ENCODE peak calls at places on chromosomes 6 and 20, in six cellular contexts. One of them, this sample, is unnamed.
A peak's percentile ranks its signal among the peaks of the same experiment; 100 is the strongest.

GRCh38 chr6:142566628-142567396 is 265.0 kb downstream of the ADGRG6 start:
- DNase-seq in adrenal gland: peak; percentile 34
- DNase-seq in AG04450: peak; percentile 7
- DNase-seq in CD8-positive, alpha-beta T cell: peak; percentile 62
- DNase-seq in GM23338: peak; percentile 85
- DNase-seq in mesenchymal stem cell: peak; percentile 72
- DNase-seq in this sample: peak; percentile 32

GRCh38 chr20:16709017-16709416 is 20.8 kb upstream of the SNRPB2 start:
- DNase-seq in CD8-positive, alpha-beta T cell: no peak
- DNase-seq in AG04450: no peak
- DNase-seq in adrenal gland: no peak
- DNase-seq in GM23338: no peak
- DNase-seq in mesenchymal stem cell: no peak
- DNase-seq in this sample: no peak

GRCh38 chr6:93932175-93932574 is 512.8 kb upstream of the EPHA7 start:
- DNase-seq in AG04450: no peak
- DNase-seq in GM23338: peak; percentile 34
- DNase-seq in adrenal gland: no peak
- DNase-seq in mesenchymal stem cell: no peak
- DNase-seq in CD8-positive, alpha-beta T cell: no peak
- DNase-seq in this sample: no peak

GRCh38 chr6:140160909-140161308 is 786.5 kb upstream of the CITED2 start:
- DNase-seq in adrenal gland: no peak
- DNase-seq in mesenchymal stem cell: no peak
- DNase-seq in CD8-positive, alpha-beta T cell: no peak
- DNase-seq in GM23338: no peak
- DNase-seq in AG04450: no peak
- DNase-seq in this sample: no peak

GRCh38 chr6:53956068-53956711 is 155.1 kb upstream of the MLIP start:
- DNase-seq in GM23338: peak; percentile 87
- DNase-seq in adrenal gland: peak; percentile 73
- DNase-seq in AG04450: peak; percentile 32
- DNase-seq in CD8-positive, alpha-beta T cell: no peak
- DNase-seq in mesenchymal stem cell: peak; percentile 73
- DNase-seq in this sample: peak; percentile 78

GRCh38 chr6:14550817-14551216 is 433.2 kb downstream of the CD83 start:
- DNase-seq in AG04450: no peak
- DNase-seq in CD8-positive, alpha-beta T cell: no peak
- DNase-seq in GM23338: no peak
- DNase-seq in adrenal gland: peak; percentile 17
- DNase-seq in mesenchymal stem cell: no peak
- DNase-seq in this sample: no peak

GRCh38 chr6:131212928-131213327 is 77.7 kb downstream of the AKAP7 start:
- DNase-seq in mesenchymal stem cell: no peak
- DNase-seq in CD8-positive, alpha-beta T cell: no peak
- DNase-seq in AG04450: no peak
- DNase-seq in GM23338: no peak
- DNase-seq in adrenal gland: no peak
- DNase-seq in this sample: no peak

GRCh38 chr6:157563611-157564284 is 182.8 kb downstream of the ZDHHC14 start:
- DNase-seq in mesenchymal stem cell: no peak
- DNase-seq in CD8-positive, alpha-beta T cell: no peak
- DNase-seq in AG04450: no peak
- DNase-seq in adrenal gland: no peak
- DNase-seq in GM23338: no peak
- DNase-seq in this sample: peak; percentile 11

GRCh38 chr20:59388402-59388801 is 88.0 kb downstream of the EDN3 start:
- DNase-seq in adrenal gland: no peak
- DNase-seq in mesenchymal stem cell: no peak
- DNase-seq in CD8-positive, alpha-beta T cell: no peak
- DNase-seq in AG04450: no peak
- DNase-seq in GM23338: no peak
- DNase-seq in this sample: no peak

GRCh38 chr20:23200413-23200812 is 114.3 kb upstream of the CD93 start:
- DNase-seq in AG04450: no peak
- DNase-seq in CD8-positive, alpha-beta T cell: no peak
- DNase-seq in GM23338: no peak
- DNase-seq in mesenchymal stem cell: no peak
- DNase-seq in adrenal gland: no peak
- DNase-seq in this sample: no peak

GRCh38 chr6:1735239-1735803 is 125.6 kb downstream of the FOXC1 start:
- DNase-seq in CD8-positive, alpha-beta T cell: no peak
- DNase-seq in AG04450: no peak
- DNase-seq in adrenal gland: no peak
- DNase-seq in GM23338: no peak
- DNase-seq in mesenchymal stem cell: no peak
- DNase-seq in this sample: no peak

GRCh38 chr6:111657146-111657545 is 51.5 kb upstream of the TRAF3IP2 start:
- DNase-seq in GM23338: no peak
- DNase-seq in mesenchymal stem cell: peak; percentile 80
- DNase-seq in adrenal gland: no peak
- DNase-seq in CD8-positive, alpha-beta T cell: no peak
- DNase-seq in AG04450: no peak
- DNase-seq in this sample: peak; percentile 67

GRCh38 chr20:24981750-24982149 is 10.8 kb downstream of the APMAP start:
- DNase-seq in mesenchymal stem cell: no peak
- DNase-seq in adrenal gland: peak; percentile 43
- DNase-seq in CD8-positive, alpha-beta T cell: no peak
- DNase-seq in AG04450: no peak
- DNase-seq in GM23338: no peak
- DNase-seq in this sample: no peak

GRCh38 chr6:43221046-43221773 is 8.1 kb downstream of the DNPH1 start:
- DNase-seq in CD8-positive, alpha-beta T cell: no peak
- DNase-seq in mesenchymal stem cell: no peak
- DNase-seq in AG04450: no peak
- DNase-seq in adrenal gland: no peak
- DNase-seq in GM23338: no peak
- DNase-seq in this sample: peak; percentile 18

GRCh38 chr6:43773050-43773956 is 3.3 kb downstream of the VEGFA start:
- DNase-seq in GM23338: peak; percentile 80
- DNase-seq in mesenchymal stem cell: peak; percentile 58
- DNase-seq in AG04450: no peak
- DNase-seq in adrenal gland: peak; percentile 83
- DNase-seq in CD8-positive, alpha-beta T cell: peak; percentile 31
- DNase-seq in this sample: peak; percentile 19

GRCh38 chr20:7291319-7291943 is 523.9 kb downstream of the BMP2 start:
- DNase-seq in AG04450: no peak
- DNase-seq in mesenchymal stem cell: no peak
- DNase-seq in CD8-positive, alpha-beta T cell: no peak
- DNase-seq in GM23338: peak; percentile 18
- DNase-seq in adrenal gland: no peak
- DNase-seq in this sample: no peak

GRCh38 chr6:56842602-56843475 is 112.1 kb upstream of the BEND6 start:
- DNase-seq in CD8-positive, alpha-beta T cell: no peak
- DNase-seq in AG04450: no peak
- DNase-seq in mesenchymal stem cell: peak; percentile 69
- DNase-seq in adrenal gland: peak; percentile 33
- DNase-seq in GM23338: peak; percentile 66
- DNase-seq in this sample: peak; percentile 68

GRCh38 chr20:44594730-44595129 is 12.4 kb downstream of the PKIG start:
- DNase-seq in AG04450: peak; percentile 64
- DNase-seq in mesenchymal stem cell: peak; percentile 81
- DNase-seq in GM23338: no peak
- DNase-seq in adrenal gland: peak; percentile 84
- DNase-seq in CD8-positive, alpha-beta T cell: no peak
- DNase-seq in this sample: peak; percentile 81

GRCh38 chr6:158379336-158379735 is 67.1 kb downstream of the TULP4 start:
- DNase-seq in GM23338: no peak
- DNase-seq in CD8-positive, alpha-beta T cell: no peak
- DNase-seq in mesenchymal stem cell: no peak
- DNase-seq in adrenal gland: no peak
- DNase-seq in AG04450: no peak
- DNase-seq in this sample: no peak

GRCh38 chr6:35295036-35295435 is 2.6 kb upstream of the DEF6 start:
- DNase-seq in adrenal gland: no peak
- DNase-seq in CD8-positive, alpha-beta T cell: no peak
- DNase-seq in GM23338: no peak
- DNase-seq in AG04450: no peak
- DNase-seq in mesenchymal stem cell: no peak
- DNase-seq in this sample: no peak

GRCh38 chr20:1824834-1825233 is 70.4 kb upstream of the SIRPA start:
- DNase-seq in adrenal gland: no peak
- DNase-seq in mesenchymal stem cell: no peak
- DNase-seq in GM23338: no peak
- DNase-seq in AG04450: no peak
- DNase-seq in CD8-positive, alpha-beta T cell: no peak
- DNase-seq in this sample: no peak

GRCh38 chr6:139577991-139578604 is 203.7 kb upstream of the CITED2 start:
- DNase-seq in adrenal gland: no peak
- DNase-seq in mesenchymal stem cell: peak; percentile 90
- DNase-seq in AG04450: peak; percentile 81
- DNase-seq in CD8-positive, alpha-beta T cell: no peak
- DNase-seq in GM23338: no peak
- DNase-seq in this sample: peak; percentile 94

DNA sequence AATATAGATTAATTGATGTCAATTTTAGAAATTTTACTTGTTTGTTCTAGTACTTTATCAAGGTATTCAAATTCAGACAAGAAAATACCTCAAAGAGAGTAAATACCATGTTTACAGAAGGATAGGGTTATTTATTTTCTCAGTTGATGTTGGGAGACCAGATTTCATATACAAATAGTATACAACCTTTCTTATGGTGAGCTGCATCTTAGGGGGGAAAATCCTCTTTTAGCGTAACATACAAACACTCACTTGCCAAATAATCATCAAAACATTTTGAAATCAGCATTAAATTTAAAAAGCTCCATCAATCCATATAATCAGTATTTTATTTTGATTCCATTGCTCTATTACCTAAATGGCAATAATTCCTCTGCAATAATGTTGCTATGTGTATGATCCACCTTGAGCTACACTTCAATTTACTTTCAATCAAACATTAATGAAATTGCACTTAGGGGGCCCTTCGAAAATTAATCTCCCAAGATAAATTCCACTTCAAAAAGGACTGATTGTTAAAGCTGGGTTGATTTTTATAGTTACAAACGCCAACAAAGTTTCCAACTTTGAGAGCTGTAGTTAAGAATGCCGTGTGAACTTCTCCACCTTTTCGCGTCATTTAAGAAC is 2.2 kb downstream of the NKX2-4 start:
- DNase-seq in CD8-positive, alpha-beta T cell: no peak
- DNase-seq in AG04450: no peak
- DNase-seq in mesenchymal stem cell: no peak
- DNase-seq in adrenal gland: no peak
- DNase-seq in GM23338: no peak
- DNase-seq in this sample: no peak
- H3K27me3 ChIP-seq in CD8-positive, alpha-beta T cell: peaks cover 54% of the 10 kb centered on the region
- H3K27me3 ChIP-seq in AG04450: peaks cover 64% of the 10 kb centered on the region
- H3K27me3 ChIP-seq in mesenchymal stem cell: peaks cover 57% of the 10 kb centered on the region
- H3K27me3 ChIP-seq in adrenal gland: peaks cover 82% of the 10 kb centered on the region
- H3K27me3 ChIP-seq in GM23338: peaks cover 100% of the 10 kb centered on the region
- H3K27me3 ChIP-seq in this sample: peaks cover 59% of the 10 kb centered on the region

DNA sequence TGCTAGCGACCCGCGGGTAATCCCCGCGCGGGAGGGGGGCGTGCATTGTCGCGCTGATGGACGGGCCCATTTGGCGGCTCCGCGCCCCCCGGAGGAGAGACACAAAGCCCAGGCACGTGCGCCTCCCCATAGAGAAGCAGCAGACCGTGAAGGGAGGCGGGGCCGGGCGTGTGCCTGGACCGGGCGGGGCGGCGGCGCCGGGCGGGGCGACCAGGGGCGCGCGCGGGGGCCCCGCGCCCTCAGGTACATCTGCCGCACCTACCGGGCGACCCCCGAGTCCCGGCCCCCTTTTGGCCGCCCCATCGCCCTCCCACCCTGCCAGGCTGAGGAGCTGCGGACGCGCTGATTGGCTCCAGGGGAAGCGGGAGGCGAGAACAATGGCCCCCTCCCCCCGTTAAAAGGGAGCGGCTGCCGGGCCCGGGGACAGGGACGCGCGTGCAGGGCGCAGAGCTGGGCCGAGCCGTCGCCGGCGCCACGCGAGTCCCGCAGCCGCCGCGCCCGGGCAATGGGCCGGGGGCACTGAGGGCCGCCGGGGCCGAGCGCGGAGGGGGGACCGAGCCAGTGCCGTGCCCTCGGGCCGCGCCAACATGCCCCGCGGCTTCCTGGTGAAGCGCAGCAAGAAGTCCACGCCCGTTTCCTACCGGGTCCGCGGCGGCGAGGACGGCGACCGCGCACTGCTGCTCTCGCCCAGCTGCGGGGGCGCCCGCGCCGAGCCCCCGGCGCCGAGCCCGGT is at the start of gene INSM1:
- DNase-seq in AG04450: no peak
- DNase-seq in mesenchymal stem cell: no peak
- DNase-seq in adrenal gland: no peak
- DNase-seq in GM23338: peak; percentile 75
- DNase-seq in CD8-positive, alpha-beta T cell: no peak
- DNase-seq in this sample: no peak
- H3K27me3 ChIP-seq in AG04450: peaks cover 85% of the 10 kb centered on the region
- H3K27me3 ChIP-seq in mesenchymal stem cell: peaks cover 81% of the 10 kb centered on the region
- H3K27me3 ChIP-seq in adrenal gland: peaks cover 85% of the 10 kb centered on the region
- H3K27me3 ChIP-seq in GM23338: peaks cover 83% of the 10 kb centered on the region
- H3K27me3 ChIP-seq in CD8-positive, alpha-beta T cell: peaks cover 8% of the 10 kb centered on the region
- H3K27me3 ChIP-seq in this sample: peaks cover 77% of the 10 kb centered on the region

DNA sequence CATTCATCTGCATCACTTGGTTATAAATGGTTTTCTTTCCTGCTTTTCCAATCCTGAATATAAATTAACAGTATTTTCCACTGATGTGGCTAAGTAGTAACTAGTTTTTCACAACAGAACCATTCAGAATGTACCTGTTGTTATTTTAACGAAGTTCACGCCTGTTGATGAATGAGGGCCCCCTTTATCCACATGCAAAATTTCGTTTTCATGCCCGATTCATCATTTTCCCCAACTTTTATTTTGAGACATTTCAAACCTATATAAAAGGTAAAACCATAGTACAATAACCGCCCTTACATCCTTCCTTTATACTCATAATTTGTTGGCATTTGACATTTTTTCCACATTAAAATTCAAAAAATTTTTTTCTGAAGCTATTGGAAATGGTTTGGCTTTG is 38.7 kb upstream of the KCNG1 start:
- DNase-seq in mesenchymal stem cell: no peak
- DNase-seq in adrenal gland: no peak
- DNase-seq in CD8-positive, alpha-beta T cell: no peak
- DNase-seq in AG04450: no peak
- DNase-seq in GM23338: no peak
- DNase-seq in this sample: no peak
- H3K27me3 ChIP-seq in mesenchymal stem cell: peaks cover 28% of the 10 kb centered on the region
- H3K27me3 ChIP-seq in adrenal gland: no peaks in the 10 kb centered on the region
- H3K27me3 ChIP-seq in CD8-positive, alpha-beta T cell: peaks cover 3% of the 10 kb centered on the region
- H3K27me3 ChIP-seq in AG04450: peaks cover 22% of the 10 kb centered on the region
- H3K27me3 ChIP-seq in GM23338: no peaks in the 10 kb centered on the region
- H3K27me3 ChIP-seq in this sample: peaks cover 9% of the 10 kb centered on the region

GRCh38 chr6:28497893-28498292 is 17.7 kb downstream of the GPX6 start:
- DNase-seq in CD8-positive, alpha-beta T cell: no peak
- DNase-seq in mesenchymal stem cell: no peak
- DNase-seq in AG04450: no peak
- DNase-seq in adrenal gland: no peak
- DNase-seq in GM23338: no peak
- DNase-seq in this sample: no peak

GRCh38 chr6:28505733-28506132 is 9.9 kb downstream of the GPX6 start:
- DNase-seq in AG04450: no peak
- DNase-seq in mesenchymal stem cell: no peak
- DNase-seq in GM23338: no peak
- DNase-seq in CD8-positive, alpha-beta T cell: no peak
- DNase-seq in adrenal gland: no peak
- DNase-seq in this sample: no peak

GRCh38 chr6:28496099-28496779 is 19.4 kb downstream of the GPX6 start:
- DNase-seq in CD8-positive, alpha-beta T cell: no peak
- DNase-seq in adrenal gland: no peak
- DNase-seq in GM23338: no peak
- DNase-seq in mesenchymal stem cell: peak; percentile 2
- DNase-seq in AG04450: no peak
- DNase-seq in this sample: no peak

GRCh38 chr6:28497306-28497705 is 18.3 kb downstream of the GPX6 start:
- DNase-seq in adrenal gland: no peak
- DNase-seq in GM23338: no peak
- DNase-seq in CD8-positive, alpha-beta T cell: no peak
- DNase-seq in AG04450: no peak
- DNase-seq in mesenchymal stem cell: no peak
- DNase-seq in this sample: no peak

GRCh38 chr6:28501259-28501658 is 14.3 kb downstream of the GPX6 start:
- DNase-seq in mesenchymal stem cell: no peak
- DNase-seq in CD8-positive, alpha-beta T cell: no peak
- DNase-seq in adrenal gland: no peak
- DNase-seq in AG04450: no peak
- DNase-seq in GM23338: no peak
- DNase-seq in this sample: no peak
- H3K27me3 ChIP-seq in mesenchymal stem cell: peaks cover 33% of the 10 kb centered on the region
- H3K27me3 ChIP-seq in CD8-positive, alpha-beta T cell: no peaks in the 10 kb centered on the region
- H3K27me3 ChIP-seq in adrenal gland: no peaks in the 10 kb centered on the region
- H3K27me3 ChIP-seq in AG04450: no peaks in the 10 kb centered on the region
- H3K27me3 ChIP-seq in GM23338: no peaks in the 10 kb centered on the region
- H3K27me3 ChIP-seq in this sample: no peaks in the 10 kb centered on the region

This sample was measured in fibroblast of lung.